ENCODE peak calls at places on chromosomes 12 and 14, in six cellular contexts. B is IMR-90, K is H9, Y is H1, N is trophoblast cell, X is mesenchymal stem cell. Q is an unnamed sample.

GRCh38 chr12:21818627-21819026 is 44.1 kb upstream of the KCNJ8 start:
- DNase-seq in X (no peak), B (peak), N (no peak), Y (no peak), K (no peak), Q (no peak)

GRCh38 chr12:20404576-20405346 is 36.4 kb downstream of the PDE3A start:
- DNase-seq in N (no peak), X (no peak), Y (no peak), B (peak), K (no peak), Q (no peak)

GRCh38 chr12:84056-84455 is 17.5 kb downstream of the IQSEC3 start:
- DNase-seq in X (no peak), K (peak), Y (no peak), B (no peak), N (no peak), Q (no peak)

GRCh38 chr14:58796636-58797429 is 159.1 kb downstream of the DACT1 start:
- DNase-seq in Y (no peak), X (peak), N (peak), B (peak), K (no peak), Q (no peak)

GRCh38 chr14:56081139-56081538 is 37.1 kb upstream of the PELI2 start:
- DNase-seq in N (no peak), B (peak), X (no peak), K (no peak), Y (no peak), Q (no peak)

GRCh38 chr12:48000878-48001321 is 3.4 kb downstream of the COL2A1 start:
- DNase-seq in N (peak), B (peak), K (peak), X (peak), Y (no peak), Q (peak)

GRCh38 chr12:55935742-55936151 is 4.8 kb downstream of the DGKA start:
- DNase-seq in X (no peak), Y (no peak), B (no peak), K (peak), N (no peak), Q (no peak)

GRCh38 chr14:68282479-68283377 is 463.1 kb downstream of the RAD51B start:
- DNase-seq in N (no peak), X (no peak), K (no peak), Y (no peak), B (no peak), Q (no peak)

GRCh38 chr14:88422919-88423318 is 37.5 kb downstream of the SPATA7 start:
- DNase-seq in K (no peak), Y (no peak), B (peak), X (peak), N (no peak), Q (no peak)

GRCh38 chr14:75604979-75605825 is 26.8 kb downstream of the FLVCR2 start:
- DNase-seq in X (no peak), N (peak), Y (no peak), B (no peak), K (no peak), Q (no peak)

GRCh38 chr14:75607842-75608640 is 29.6 kb downstream of the FLVCR2 start:
- DNase-seq in K (no peak), Y (no peak), X (no peak), N (peak), B (no peak), Q (no peak)

GRCh38 chr14:75602527-75602926 is 24.1 kb downstream of the FLVCR2 start:
- DNase-seq in X (no peak), N (no peak), Y (no peak), B (no peak), K (no peak), Q (no peak)

GRCh38 chr14:75607044-75607443 is 28.6 kb downstream of the FLVCR2 start:
- DNase-seq in X (no peak), K (no peak), N (no peak), B (no peak), Y (no peak), Q (no peak)

GRCh38 chr14:75605916-75606315 is 27.5 kb downstream of the FLVCR2 start:
- DNase-seq in N (no peak), X (no peak), Y (no peak), B (no peak), K (no peak), Q (no peak)
- H2BK120ac ChIP-seq in N (no peak), X (no peak), Y (no peak), B (no peak), K (no peak), Q (no peak)

DNA sequence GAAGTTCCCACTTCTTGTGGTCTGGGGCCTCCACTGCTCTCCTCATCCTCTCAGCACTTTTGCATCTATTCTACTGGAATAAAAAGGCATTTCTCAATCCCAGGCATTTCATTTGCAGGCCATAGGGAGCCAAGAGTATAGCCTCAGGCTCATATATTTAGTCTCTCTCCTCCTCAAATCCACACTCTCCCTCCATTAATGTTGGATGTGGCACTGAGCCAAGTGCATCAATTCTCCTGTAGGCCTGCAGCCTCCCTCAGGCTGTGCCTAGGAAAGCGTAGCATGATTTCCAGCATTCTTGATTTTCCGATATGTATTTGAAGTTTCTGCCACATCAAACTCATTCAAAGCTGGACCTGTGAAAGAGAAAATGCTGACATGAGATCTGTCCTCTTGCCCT is 211.5 kb upstream of the CPNE8 start:
- DNase-seq in X (no peak), N (no peak), B (no peak), K (no peak), Y (no peak), Q (no peak)
- H2AK5ac ChIP-seq in X (no peak), N (no peak), B (no peak), K (no peak), Y (no peak), Q (no peak)

DNA sequence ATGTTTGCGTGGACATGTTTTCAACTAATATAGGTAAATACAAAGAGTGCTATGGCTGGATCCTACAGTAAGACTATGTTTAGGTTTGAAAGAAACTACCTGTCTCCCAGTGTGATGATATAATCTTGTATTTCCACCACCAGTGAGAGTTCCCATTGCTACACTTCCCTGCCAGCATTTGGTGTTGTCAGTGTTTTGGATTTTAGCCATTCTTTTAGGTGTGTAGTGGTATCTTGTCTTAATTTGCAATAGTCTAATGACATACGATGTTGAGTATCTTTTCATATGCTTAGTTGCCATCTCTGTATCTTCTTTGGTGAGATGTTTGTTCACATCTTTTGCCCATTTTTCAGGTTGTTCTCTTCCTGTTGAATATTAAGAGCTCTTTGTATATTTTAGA is 103.5 kb downstream of the RALGAPA1 start:
- DNase-seq in K (no peak), Y (no peak), X (no peak), N (peak), B (no peak), Q (no peak)
- H4K91ac ChIP-seq in K (no peak), Y (no peak), X (no peak), N (no peak), B (no peak), Q (no peak)

GRCh38 chr14:31746326-31746725 is 185.1 kb downstream of the NUBPL start:
- DNase-seq in X (no peak), N (no peak), K (no peak), Y (no peak), B (no peak), Q (no peak)
- H2BK120ac ChIP-seq in X (no peak), N (no peak), K (no peak), Y (no peak), B (no peak), Q (no peak)

GRCh38 chr12:120194534-120195395 is at the start of gene GCN1:
- DNase-seq in N (peak), K (peak), Y (peak), B (peak), X (peak), Q (peak)
- H2AK5ac ChIP-seq in N (peak), K (no peak), Y (no peak), B (peak), X (peak), Q (peak)

Q was measured in neuronal stem cell.